ENCODE peak calls at places on chromosomes 16 and 17, in six cellular contexts. V is smooth muscle cell of the brain vasculature, T is GF-D8, D is AG04449, U is epithelial cell of esophagus, O is NAMALWA. E is an unnamed sample.

GRCh38 chr17:74962622-74963394 is 9.8 kb downstream of the HID1 start:
- DNase-seq in V (no peak), T (no peak), D (no peak), U (no peak), O (no peak), E (no peak)

GRCh38 chr16:73140944-73141343 is 93.0 kb upstream of the ZFHX3 start:
- DNase-seq in V (no peak), T (no peak), D (no peak), U (peak; percentile 9), O (no peak), E (no peak)

GRCh38 chr16:3659200-3659599 is 4.7 kb downstream of the DNASE1 start:
- DNase-seq in V (no peak), T (no peak), D (no peak), U (no peak), O (no peak), E (no peak)

GRCh38 chr17:56934280-56934679 is 20.4 kb upstream of the TRIM25 start:
- DNase-seq in V (no peak), T (no peak), D (no peak), U (peak; percentile 88), O (no peak), E (no peak)

GRCh38 chr16:78060295-78060694 is 37.9 kb downstream of the CLEC3A start:
- DNase-seq in V (no peak), T (no peak), D (no peak), U (no peak), O (no peak), E (no peak)

GRCh38 chr16:89827383-89828198 is 684 bp upstream of the SPIRE2 start:
- DNase-seq in V (no peak), T (no peak), D (no peak), U (peak; percentile 51), O (no peak), E (no peak)

GRCh38 chr16:79536958-79537357 is 63.6 kb downstream of the MAF start:
- DNase-seq in V (no peak), T (no peak), D (no peak), U (no peak), O (no peak), E (no peak)

GRCh38 chr17:81665205-81666091 is 957 bp downstream of the OXLD1 start:
- DNase-seq in V (no peak), T (peak; percentile 42), D (no peak), U (peak; percentile 38), O (peak; percentile 46), E (no peak)

GRCh38 chr16:30053376-30054015 is 12.1 kb upstream of the ALDOA start:
- DNase-seq in V (no peak), T (no peak), D (no peak), U (no peak), O (peak; percentile 20), E (no peak)

GRCh38 chr17:31798205-31798724 is 60.8 kb downstream of the COPRS start:
- DNase-seq in V (no peak), T (no peak), D (no peak), U (no peak), O (no peak), E (no peak)

GRCh38 chr17:46811978-46812583 is 6.4 kb downstream of the WNT3 start:
- DNase-seq in V (no peak), T (no peak), D (peak; percentile 50), U (peak; percentile 50), O (no peak), E (no peak)

GRCh38 chr17:64063766-64064224 is 43.4 kb upstream of the ICAM2 start:
- DNase-seq in V (no peak), T (no peak), D (no peak), U (peak; percentile 84), O (no peak), E (peak; percentile 53)

GRCh38 chr16:47976609-47977180 is 179.1 kb downstream of the ABCC12 start:
- DNase-seq in V (no peak), T (no peak), D (no peak), U (no peak), O (no peak), E (no peak)

GRCh38 chr17:44350733-44351226 is 5.7 kb downstream of the GRN start:
- DNase-seq in V (no peak), T (peak; percentile 2), D (no peak), U (peak; percentile 70), O (peak; percentile 85), E (peak; percentile 54)

GRCh38 chr17:27217631-27218030 is 76.3 kb upstream of the WSB1 start:
- DNase-seq in V (no peak), T (no peak), D (no peak), U (no peak), O (peak; percentile 72), E (no peak)

GRCh38 chr16:87457724-87458423 is 35.0 kb downstream of the ZCCHC14 start:
- DNase-seq in V (no peak), T (no peak), D (peak; percentile 93), U (peak; percentile 86), O (no peak), E (no peak)